ENCODE peak calls at places on chromosomes 16 and 17, in nine cellular contexts. J is K562, R is AG09309, C is endodermal cell, Y is Caco-2, A is uterus, X is AG04450, H is Panc1, F is kidney epithelial cell. D is an unnamed sample.

GRCh38 chr16:72818286-72818845 is 229.6 kb downstream of the ZFHX3 start:
- DNase-seq in J (peak), X (no peak), C (peak), R (no peak), F (no peak), A (no peak), H (no peak), Y (no peak), D (no peak)

GRCh38 chr16:67181346-67181745 is 2.4 kb downstream of the MATCAP1 start:
- DNase-seq in A (peak), H (no peak), X (peak), F (no peak), J (no peak), Y (no peak), C (no peak), R (peak), D (peak)

GRCh38 chr17:79075861-79076406 is 1.3 kb downstream of the ENGASE start:
- DNase-seq in C (peak), Y (no peak), H (no peak), F (no peak), X (no peak), J (no peak), A (no peak), R (no peak), D (no peak)

GRCh38 chr17:82246365-82247174 is 17.7 kb downstream of the SLC16A3 start:
- DNase-seq in Y (no peak), R (no peak), X (no peak), A (peak), C (no peak), H (no peak), J (peak), F (no peak), D (no peak)

GRCh38 chr17:2939714-2940351 is 123.6 kb downstream of the OR1D5 start:
- DNase-seq in H (no peak), R (no peak), X (no peak), C (no peak), A (no peak), F (no peak), Y (no peak), J (no peak), D (no peak)

GRCh38 chr17:39165178-39165843 is 650 bp downstream of the ARL5C start:
- DNase-seq in A (no peak), C (peak), R (no peak), Y (no peak), F (no peak), X (no peak), J (no peak), H (no peak), D (no peak)

GRCh38 chr16:11585460-11586374 is 1.0 kb downstream of the LITAF start:
- DNase-seq in H (no peak), A (peak), J (no peak), X (no peak), Y (no peak), R (no peak), F (no peak), C (no peak), D (no peak)

GRCh38 chr16:19718624-19718965 is 524 bp downstream of the IQCK start:
- DNase-seq in R (no peak), A (no peak), X (no peak), J (no peak), H (no peak), Y (no peak), C (no peak), F (no peak), D (no peak)

GRCh38 chr17:31724026-31724425 is 135.0 kb downstream of the COPRS start:
- DNase-seq in Y (no peak), F (peak), C (no peak), X (no peak), A (no peak), J (no peak), R (no peak), H (no peak), D (no peak)

GRCh38 chr17:19346351-19347255 is 15.9 kb downstream of the B9D1 start:
- DNase-seq in F (peak), C (peak), J (peak), H (no peak), A (peak), Y (peak), R (peak), X (peak), D (peak)

GRCh38 chr17:38729368-38729885 is 714 bp upstream of the CISD3 start:
- DNase-seq in J (no peak), F (no peak), H (no peak), A (no peak), R (no peak), X (no peak), C (no peak), Y (no peak), D (no peak)

GRCh38 chr16:57617604-57618111 is 10.8 kb upstream of the ADGRG1 start:
- DNase-seq in C (peak), X (no peak), R (no peak), H (no peak), A (no peak), F (no peak), J (no peak), Y (peak), D (no peak)

GRCh38 chr16:84459941-84460405 is 44.5 kb downstream of the MEAK7 start:
- DNase-seq in R (no peak), H (no peak), C (peak), Y (peak), X (no peak), J (no peak), A (peak), F (no peak), D (no peak)

GRCh38 chr17:75778861-75779249 is 5.8 kb upstream of the UNK start:
- DNase-seq in X (no peak), R (no peak), H (no peak), F (no peak), Y (no peak), A (no peak), C (no peak), J (no peak), D (no peak)

DNA sequence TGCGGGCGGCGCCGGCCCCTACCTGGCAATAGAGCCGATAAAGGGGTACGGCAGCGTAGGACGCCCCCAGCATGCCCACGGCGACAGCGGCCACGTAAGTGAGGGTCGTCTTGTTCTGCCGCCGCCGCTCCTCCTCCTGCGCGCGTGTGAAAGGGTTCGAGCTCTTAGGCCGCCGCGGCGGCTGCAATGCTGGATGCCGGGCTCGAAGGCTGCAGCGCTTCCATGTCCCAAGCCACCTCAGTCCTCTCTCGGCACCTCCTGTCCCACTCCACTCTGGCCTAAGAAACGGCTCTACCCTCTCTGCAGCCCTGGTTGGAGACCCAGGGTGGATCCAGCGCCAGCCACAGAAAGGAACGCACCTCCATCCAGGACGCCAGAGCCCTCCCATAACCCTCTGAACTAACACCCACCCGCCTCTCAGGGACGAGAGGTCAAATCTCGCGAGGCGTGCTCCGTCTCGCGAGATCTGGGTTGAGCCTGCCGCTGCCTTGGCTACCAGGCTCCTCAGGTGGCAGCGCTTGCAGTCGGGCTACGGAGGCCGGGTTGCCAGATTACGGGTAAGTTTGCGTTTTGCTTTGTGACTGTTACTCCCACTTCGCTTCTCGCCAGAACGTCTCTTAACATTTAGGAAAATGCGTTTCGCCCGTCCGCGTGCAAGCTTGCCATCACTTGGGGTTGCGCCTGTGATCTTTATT is at the start of the genes COX11 and STXBP4:
- DNase-seq in F (peak), C (peak), X (peak), A (peak), R (peak), H (peak), Y (peak), J (peak), D (peak)
- TF ChIP-seq CTCF in F (peak), C (peak), X (peak), A (no peak), R (peak), H (peak), Y (peak), J (peak), D (peak)

DNA sequence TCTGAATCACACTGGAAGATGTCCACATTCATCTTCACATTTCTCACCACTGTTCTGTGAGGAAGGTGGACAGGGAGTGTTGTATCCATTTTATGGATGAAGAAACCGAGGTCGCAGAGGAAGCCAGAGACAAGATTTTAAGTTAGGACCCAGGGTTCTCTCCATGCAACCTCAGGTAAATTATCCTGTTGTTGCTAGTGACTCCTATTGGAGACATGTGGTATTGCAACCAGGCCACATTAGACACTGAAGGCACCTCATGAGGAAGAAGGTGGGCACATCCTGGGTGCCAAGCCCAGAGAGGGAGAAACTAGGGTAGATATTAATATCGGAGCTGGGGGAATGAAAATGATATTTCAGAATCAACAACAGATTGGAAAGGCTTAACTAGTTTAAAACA is 8.5 kb upstream of the WNT9B start:
- DNase-seq in J (peak), R (no peak), H (no peak), Y (no peak), F (no peak), X (no peak), A (no peak), C (peak), D (no peak)
- TF ChIP-seq CTCF in J (peak), R (peak), H (peak), Y (peak), F (peak), X (peak), A (no peak), C (peak), D (peak)

GRCh38 chr17:45220079-45220478 is 1.6 kb upstream of the FMNL1 start:
- DNase-seq in H (no peak), F (no peak), A (no peak), R (no peak), J (no peak), C (no peak), Y (no peak), X (no peak), D (no peak)

GRCh38 chr17:45222273-45222993 is 748 bp downstream of the FMNL1 start:
- DNase-seq in R (no peak), X (no peak), Y (no peak), H (no peak), F (no peak), J (peak), A (no peak), C (peak), D (no peak)

GRCh38 chr17:45221997-45222272 is 250 bp downstream of the FMNL1 start:
- DNase-seq in H (no peak), F (no peak), Y (no peak), A (no peak), C (no peak), J (no peak), R (no peak), X (no peak), D (no peak)

GRCh38 chr17:45222994-45223540 is 1.4 kb downstream of the FMNL1 start:
- DNase-seq in J (no peak), F (no peak), Y (no peak), R (no peak), A (no peak), H (no peak), C (no peak), X (no peak), D (no peak)

GRCh38 chr17:45221081-45221996 is at the start of gene FMNL1:
- DNase-seq in C (peak), H (no peak), F (no peak), J (peak), A (no peak), X (no peak), R (no peak), Y (no peak), D (no peak)
- TF ChIP-seq CTCF in C (no peak), H (no peak), F (no peak), J (no peak), A (no peak), X (no peak), R (no peak), Y (no peak), D (no peak)

DNA sequence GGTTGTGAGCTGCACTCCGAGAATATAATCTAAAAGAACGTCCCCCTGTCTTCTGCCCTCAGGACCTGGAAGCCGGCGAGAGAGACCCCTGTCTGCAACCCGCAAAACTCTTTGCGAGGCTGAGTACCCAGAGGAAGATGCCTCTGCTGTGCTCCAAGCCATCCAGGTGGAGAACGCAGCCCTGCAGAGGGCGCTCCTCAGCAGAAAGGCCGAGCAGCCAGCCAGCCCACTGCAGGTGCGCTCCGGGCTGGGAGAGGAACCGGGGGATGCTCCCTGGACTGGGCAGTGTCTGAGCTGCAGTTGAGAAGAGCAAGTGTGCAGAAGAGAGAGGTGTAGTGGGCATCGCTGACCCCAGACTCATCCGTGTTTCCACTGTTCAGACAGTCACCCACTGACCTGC is 148.3 kb downstream of the KATNIP start:
- DNase-seq in R (no peak), C (peak), F (no peak), X (no peak), H (no peak), A (no peak), J (peak), Y (no peak), D (no peak)
- TF ChIP-seq CTCF in R (peak), C (peak), F (peak), X (peak), H (peak), A (no peak), J (peak), Y (peak), D (peak)

DNA sequence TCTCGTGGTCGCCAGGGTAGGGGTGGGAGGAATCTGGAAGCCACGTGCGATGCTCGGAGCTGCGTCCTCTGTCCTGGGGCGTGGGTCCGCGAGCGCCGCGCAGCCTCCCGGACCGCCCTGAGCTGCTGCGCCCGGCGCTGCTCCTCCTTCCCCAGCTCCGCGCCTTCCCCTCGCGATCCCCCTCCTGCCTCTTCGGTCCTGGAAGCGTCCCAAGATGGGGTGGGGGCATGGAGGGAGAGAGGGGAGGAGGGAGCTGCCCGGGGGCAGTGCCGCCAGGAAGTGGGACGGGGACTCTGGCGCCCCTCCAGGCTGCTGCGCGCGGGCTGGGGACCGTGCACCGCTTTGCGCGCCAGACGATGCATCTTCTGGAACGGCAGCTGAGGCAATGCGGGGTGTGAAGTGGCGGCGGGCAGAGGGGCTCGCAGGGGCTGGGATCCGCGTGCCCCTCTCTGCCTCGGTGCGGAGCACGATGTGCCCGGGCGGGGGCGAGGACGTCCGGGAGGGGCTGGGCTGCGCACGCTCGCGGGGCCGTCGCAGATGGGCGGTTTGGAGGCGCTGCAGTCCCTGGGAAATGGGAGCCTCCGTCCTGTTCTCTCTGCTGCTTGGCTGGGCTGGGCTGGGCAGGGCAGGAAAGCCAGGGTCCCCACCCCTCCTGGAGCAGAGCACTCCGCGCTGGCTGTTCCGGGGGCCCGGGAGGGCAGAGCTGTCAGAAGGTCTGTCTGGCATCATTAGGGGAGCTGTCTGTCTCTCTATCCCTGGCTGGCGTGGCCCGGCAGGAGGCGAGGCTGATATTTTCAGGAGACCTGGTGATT is 388.0 kb downstream of the SEC14L1 start:
- DNase-seq in A (no peak), C (peak), X (no peak), F (no peak), R (no peak), H (no peak), Y (no peak), J (no peak), D (no peak)
- TF ChIP-seq CTCF in A (no peak), C (peak), X (no peak), F (peak), R (no peak), H (no peak), Y (peak), J (no peak), D (no peak)

GRCh38 chr17:33021731-33022408 is 30.2 kb downstream of the SPACA3 start:
- DNase-seq in R (no peak), Y (no peak), C (peak), F (no peak), J (no peak), A (no peak), X (no peak), H (no peak), D (no peak)
- TF ChIP-seq CTCF in R (peak), Y (no peak), C (peak), F (peak), J (no peak), A (no peak), X (peak), H (no peak), D (peak)

DNA sequence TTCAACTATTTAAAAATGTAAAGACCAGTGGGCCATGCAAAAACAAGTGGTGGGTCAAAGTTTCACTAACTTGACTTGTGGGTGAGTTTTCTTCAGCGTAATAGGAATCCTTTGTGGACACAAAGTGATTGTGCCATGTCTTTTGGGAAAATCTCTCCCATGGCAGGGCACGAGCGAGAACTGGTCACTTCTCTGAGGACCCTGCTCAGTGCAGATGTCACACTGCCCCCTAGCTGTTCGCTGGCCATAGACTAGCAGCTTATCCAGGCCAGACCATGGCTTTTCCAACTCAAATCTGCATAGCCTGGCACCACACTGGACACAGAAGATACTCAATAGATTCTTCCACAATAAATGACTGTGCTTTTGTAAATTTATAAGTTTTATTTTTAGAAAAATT is 306.0 kb upstream of the CCL2 start:
- DNase-seq in R (no peak), X (no peak), H (no peak), Y (no peak), J (peak), F (no peak), A (no peak), C (peak), D (no peak)
- TF ChIP-seq CTCF in R (no peak), X (peak), H (peak), Y (peak), J (peak), F (peak), A (no peak), C (peak), D (no peak)

GRCh38 chr17:73962308-73962707 is 241.2 kb upstream of the RPL38 start:
- DNase-seq in X (no peak), H (no peak), R (no peak), J (no peak), F (no peak), C (no peak), Y (no peak), A (no peak), D (no peak)
- TF ChIP-seq CTCF in X (no peak), H (no peak), R (no peak), J (no peak), F (no peak), C (no peak), Y (no peak), A (no peak), D (no peak)

GRCh38 chr16:74107795-74108610 is 188.6 kb upstream of the PSMD7 start:
- DNase-seq in J (peak), Y (peak), R (peak), A (no peak), H (peak), X (no peak), C (peak), F (peak), D (no peak)
- TF ChIP-seq CTCF in J (peak), Y (peak), R (peak), A (no peak), H (peak), X (peak), C (peak), F (peak), D (peak)

GRCh38 chr16:71229344-71229743 is 1.2 kb downstream of the HYDIN start:
- DNase-seq in J (no peak), R (no peak), X (no peak), H (no peak), C (no peak), Y (no peak), A (no peak), F (no peak), D (no peak)
- TF ChIP-seq CTCF in J (no peak), R (no peak), X (no peak), H (no peak), C (no peak), Y (no peak), A (no peak), F (no peak), D (no peak)

D was measured in AG04449.